ENCODE peak calls at places on chromosomes 11 and 22, in four cellular contexts. One of them, this sample, is unnamed. For H3K27me3, the result is how much of the 10 kb centered on the place peaks cover.

GRCh38 chr11:75966546-75967287 is 151.7 kb downstream of the UVRAG start:
- ATAC-seq in right cardiac atrium: no peak
- ATAC-seq in RWPE2: peak
- ATAC-seq in heart right ventricle: no peak
- ATAC-seq in this sample: no peak

GRCh38 chr11:34028407-34028804 is 23.1 kb upstream of the CAPRIN1 start:
- ATAC-seq in right cardiac atrium: peak
- ATAC-seq in RWPE2: no peak
- ATAC-seq in heart right ventricle: peak
- ATAC-seq in this sample: no peak

GRCh38 chr11:74571062-74571399 is 21.4 kb upstream of the POLD3 start:
- ATAC-seq in right cardiac atrium: no peak
- ATAC-seq in RWPE2: no peak
- ATAC-seq in heart right ventricle: no peak
- ATAC-seq in this sample: no peak

GRCh38 chr22:40400173-40400572 is 29.8 kb downstream of the SGSM3 start:
- ATAC-seq in right cardiac atrium: no peak
- ATAC-seq in RWPE2: no peak
- ATAC-seq in heart right ventricle: no peak
- ATAC-seq in this sample: no peak

GRCh38 chr22:37121887-37122591 is 12.5 kb upstream of the TMPRSS6 start:
- ATAC-seq in right cardiac atrium: peak
- ATAC-seq in RWPE2: peak
- ATAC-seq in heart right ventricle: no peak
- ATAC-seq in this sample: no peak

GRCh38 chr11:102712140-102712539 is 6.6 kb upstream of the MMP27 start:
- ATAC-seq in right cardiac atrium: peak
- ATAC-seq in RWPE2: no peak
- ATAC-seq in heart right ventricle: no peak
- ATAC-seq in this sample: no peak

GRCh38 chr11:19094859-19095258 is 22.1 kb upstream of the ZDHHC13 start:
- ATAC-seq in right cardiac atrium: no peak
- ATAC-seq in RWPE2: no peak
- ATAC-seq in heart right ventricle: no peak
- ATAC-seq in this sample: no peak

GRCh38 chr22:19911540-19912235 is 29.9 kb upstream of the COMT start:
- ATAC-seq in right cardiac atrium: no peak
- ATAC-seq in RWPE2: no peak
- ATAC-seq in heart right ventricle: no peak
- ATAC-seq in this sample: no peak

GRCh38 chr11:62553839-62554361 is 7.3 kb upstream of the AHNAK start:
- ATAC-seq in right cardiac atrium: no peak
- ATAC-seq in RWPE2: peak
- ATAC-seq in heart right ventricle: no peak
- ATAC-seq in this sample: no peak

GRCh38 chr22:48071828-48072227 is 1309.4 kb downstream of the TBC1D22A start:
- ATAC-seq in right cardiac atrium: no peak
- ATAC-seq in RWPE2: no peak
- ATAC-seq in heart right ventricle: no peak
- ATAC-seq in this sample: no peak

GRCh38 chr22:46289244-46289891 is 7.3 kb upstream of the GTSE1 start:
- ATAC-seq in right cardiac atrium: peak
- ATAC-seq in RWPE2: no peak
- ATAC-seq in heart right ventricle: no peak
- ATAC-seq in this sample: no peak

GRCh38 chr11:57353024-57353423 is 14.9 kb downstream of the P2RX3 start:
- ATAC-seq in right cardiac atrium: no peak
- ATAC-seq in RWPE2: no peak
- ATAC-seq in heart right ventricle: no peak
- ATAC-seq in this sample: no peak

GRCh38 chr11:131041331-131042040 is 125.2 kb upstream of the SNX19 start:
- ATAC-seq in right cardiac atrium: no peak
- ATAC-seq in RWPE2: peak
- ATAC-seq in heart right ventricle: no peak
- ATAC-seq in this sample: no peak

GRCh38 chr22:38220653-38221386 is 19.0 kb downstream of the MAFF start:
- ATAC-seq in right cardiac atrium: no peak
- ATAC-seq in RWPE2: no peak
- ATAC-seq in heart right ventricle: no peak
- ATAC-seq in this sample: no peak

GRCh38 chr11:121508449-121508848 is 55.7 kb upstream of the SORL1-AS1 start:
- ATAC-seq in right cardiac atrium: no peak
- ATAC-seq in RWPE2: no peak
- ATAC-seq in heart right ventricle: no peak
- ATAC-seq in this sample: no peak

GRCh38 chr22:41070665-41071331 is 21.6 kb upstream of the EP300 start:
- ATAC-seq in right cardiac atrium: no peak
- ATAC-seq in RWPE2: no peak
- ATAC-seq in heart right ventricle: no peak
- ATAC-seq in this sample: no peak

GRCh38 chr11:16293204-16293681 is 63.1 kb downstream of the SOX6 start:
- ATAC-seq in right cardiac atrium: peak
- ATAC-seq in RWPE2: no peak
- ATAC-seq in heart right ventricle: peak
- ATAC-seq in this sample: no peak

GRCh38 chr11:44324222-44324621 is 14.3 kb upstream of the ALX4 start:
- ATAC-seq in right cardiac atrium: no peak
- ATAC-seq in RWPE2: no peak
- ATAC-seq in heart right ventricle: no peak
- ATAC-seq in this sample: no peak
- H3K27me3 ChIP-seq in right cardiac atrium: under half
- H3K27me3 ChIP-seq in RWPE2: half or more
- H3K27me3 ChIP-seq in heart right ventricle: half or more
- H3K27me3 ChIP-seq in this sample: half or more

GRCh38 chr11:67820079-67820478 is 145.7 kb upstream of the ALDH3B2 start:
- ATAC-seq in right cardiac atrium: no peak
- ATAC-seq in RWPE2: no peak
- ATAC-seq in heart right ventricle: no peak
- ATAC-seq in this sample: no peak
- H3K27me3 ChIP-seq in right cardiac atrium: under half
- H3K27me3 ChIP-seq in RWPE2: under half
- H3K27me3 ChIP-seq in heart right ventricle: under half
- H3K27me3 ChIP-seq in this sample: under half

DNA sequence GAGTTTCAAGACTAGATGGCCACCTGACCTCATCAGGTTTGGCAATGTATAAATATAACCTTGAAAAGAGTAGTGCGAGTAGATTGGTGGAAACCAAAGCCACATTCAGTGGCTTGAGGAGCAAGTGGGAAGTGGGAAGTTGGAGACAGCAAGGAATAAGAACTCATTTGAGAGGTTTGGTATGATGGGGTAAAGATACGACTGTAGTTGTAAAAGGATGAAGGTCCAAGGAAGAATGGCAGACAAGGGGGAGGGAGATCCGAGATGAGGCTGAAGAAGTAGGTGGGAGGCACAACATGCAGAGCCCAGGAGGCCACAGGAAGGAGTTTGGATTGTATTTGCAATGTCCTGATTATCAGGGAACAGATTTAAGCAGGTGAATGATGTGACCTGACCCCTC is 20.8 kb downstream of the RASSF10 start:
- ATAC-seq in right cardiac atrium: no peak
- ATAC-seq in RWPE2: no peak
- ATAC-seq in heart right ventricle: no peak
- ATAC-seq in this sample: no peak
- H3K27me3 ChIP-seq in right cardiac atrium: under half
- H3K27me3 ChIP-seq in RWPE2: under half
- H3K27me3 ChIP-seq in heart right ventricle: under half
- H3K27me3 ChIP-seq in this sample: under half

GRCh38 chr11:72222106-72222891 is 2.3 kb upstream of the INPPL1 start:
- ATAC-seq in right cardiac atrium: no peak
- ATAC-seq in RWPE2: no peak
- ATAC-seq in heart right ventricle: no peak
- ATAC-seq in this sample: no peak
- H3K27me3 ChIP-seq in right cardiac atrium: under half
- H3K27me3 ChIP-seq in RWPE2: under half
- H3K27me3 ChIP-seq in heart right ventricle: under half
- H3K27me3 ChIP-seq in this sample: under half

GRCh38 chr22:26501996-26502395 is 10.3 kb downstream of the TFIP11 start:
- ATAC-seq in right cardiac atrium: no peak
- ATAC-seq in RWPE2: no peak
- ATAC-seq in heart right ventricle: no peak
- ATAC-seq in this sample: no peak
- H3K27me3 ChIP-seq in right cardiac atrium: under half
- H3K27me3 ChIP-seq in RWPE2: under half
- H3K27me3 ChIP-seq in heart right ventricle: under half
- H3K27me3 ChIP-seq in this sample: under half

DNA sequence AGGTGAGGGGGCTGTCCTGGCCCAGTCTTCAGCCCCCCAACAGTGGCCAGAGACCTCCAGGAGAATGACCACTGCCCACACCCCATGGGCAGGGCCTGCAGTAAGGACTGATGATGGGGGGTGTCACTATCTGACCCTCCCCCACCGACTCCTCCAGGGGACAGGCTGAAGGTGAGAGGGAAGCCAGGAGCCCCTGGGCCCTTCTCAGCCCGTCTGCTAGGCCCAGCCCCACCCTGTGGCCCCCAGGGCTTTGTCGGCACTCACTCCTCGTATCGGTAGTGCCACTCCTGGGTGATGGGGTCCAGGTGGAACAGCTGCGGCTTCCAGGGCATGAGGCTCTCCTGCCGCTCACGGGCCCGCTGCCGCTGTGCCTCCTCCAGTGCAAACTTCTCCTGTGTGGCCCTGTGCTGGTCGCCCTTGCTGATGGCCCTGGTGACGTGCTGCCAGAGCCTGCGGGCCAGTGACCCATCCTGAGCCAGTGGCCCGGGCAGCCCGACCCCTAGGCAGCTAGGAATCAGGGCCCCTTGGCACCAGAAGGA is 35.4 kb upstream of the CARS1 start:
- ATAC-seq in right cardiac atrium: no peak
- ATAC-seq in RWPE2: no peak
- ATAC-seq in heart right ventricle: no peak
- ATAC-seq in this sample: no peak
- H3K27me3 ChIP-seq in right cardiac atrium: under half
- H3K27me3 ChIP-seq in RWPE2: under half
- H3K27me3 ChIP-seq in heart right ventricle: under half
- H3K27me3 ChIP-seq in this sample: under half

GRCh38 chr22:44424867-44425351 is 73.1 kb downstream of the RTL6 start:
- ATAC-seq in right cardiac atrium: peak
- ATAC-seq in RWPE2: no peak
- ATAC-seq in heart right ventricle: peak
- ATAC-seq in this sample: no peak

GRCh38 chr22:44426981-44427380 is 71.1 kb downstream of the RTL6 start:
- ATAC-seq in right cardiac atrium: no peak
- ATAC-seq in RWPE2: no peak
- ATAC-seq in heart right ventricle: no peak
- ATAC-seq in this sample: no peak

GRCh38 chr22:44423556-44423955 is 74.5 kb downstream of the RTL6 start:
- ATAC-seq in right cardiac atrium: peak
- ATAC-seq in RWPE2: no peak
- ATAC-seq in heart right ventricle: no peak
- ATAC-seq in this sample: no peak

GRCh38 chr22:44424131-44424711 is 73.8 kb downstream of the RTL6 start:
- ATAC-seq in right cardiac atrium: no peak
- ATAC-seq in RWPE2: no peak
- ATAC-seq in heart right ventricle: no peak
- ATAC-seq in this sample: no peak

DNA sequence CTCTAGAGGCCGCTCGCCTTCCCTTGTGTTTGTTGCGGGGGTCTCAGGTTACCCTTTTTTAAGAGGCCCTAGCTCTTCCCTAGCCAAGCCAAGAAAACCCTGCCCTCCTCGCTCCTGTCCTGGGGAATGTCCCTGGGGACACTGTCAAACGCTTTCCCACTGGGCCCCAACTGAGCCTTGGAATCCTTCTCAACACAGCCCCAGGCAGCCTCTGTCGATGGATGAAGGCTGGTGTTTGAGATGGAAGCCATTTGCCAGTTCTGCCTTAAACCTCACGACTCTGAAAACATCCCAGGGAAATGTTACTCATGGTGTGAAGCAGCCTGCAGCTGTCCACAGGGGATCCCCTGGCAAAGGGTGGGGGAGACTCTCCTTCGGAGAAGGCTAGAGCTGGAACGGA is 72.7 kb downstream of the RTL6 start:
- ATAC-seq in right cardiac atrium: no peak
- ATAC-seq in RWPE2: no peak
- ATAC-seq in heart right ventricle: no peak
- ATAC-seq in this sample: no peak
- H3K27me3 ChIP-seq in right cardiac atrium: under half
- H3K27me3 ChIP-seq in RWPE2: under half
- H3K27me3 ChIP-seq in heart right ventricle: under half
- H3K27me3 ChIP-seq in this sample: under half

DNA sequence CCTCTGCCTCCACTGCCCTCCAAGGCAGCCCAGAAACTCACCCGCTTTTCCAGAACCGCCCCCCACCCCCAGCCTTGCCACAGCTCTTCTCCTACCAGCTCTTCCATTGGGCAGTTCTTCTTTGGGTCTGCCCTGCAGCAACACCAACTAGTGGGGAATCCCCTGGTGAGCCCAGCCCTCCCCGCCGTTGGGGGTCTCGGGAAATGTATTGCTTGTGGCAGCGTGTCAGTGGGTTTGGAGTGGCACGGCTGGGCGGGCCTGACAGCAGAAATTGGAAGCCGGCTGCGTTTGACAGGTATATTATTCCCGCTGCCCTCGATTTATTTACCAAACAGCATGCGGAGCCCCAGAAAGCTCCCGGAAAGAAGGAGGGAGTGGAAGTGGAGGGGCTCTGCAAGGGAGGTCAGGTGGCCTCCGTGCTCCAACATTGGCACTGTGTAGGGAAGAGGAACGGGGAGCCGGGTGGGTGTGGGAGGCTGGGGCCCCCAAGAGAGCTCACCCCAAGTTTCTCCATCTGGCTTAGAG is 65.2 kb upstream of the NECTIN1 start:
- ATAC-seq in right cardiac atrium: no peak
- ATAC-seq in RWPE2: no peak
- ATAC-seq in heart right ventricle: no peak
- ATAC-seq in this sample: no peak
- H3K27me3 ChIP-seq in right cardiac atrium: under half
- H3K27me3 ChIP-seq in RWPE2: under half
- H3K27me3 ChIP-seq in heart right ventricle: under half
- H3K27me3 ChIP-seq in this sample: under half

GRCh38 chr11:64711138-64711943 is 11.7 kb downstream of the NRXN2 start:
- ATAC-seq in right cardiac atrium: peak
- ATAC-seq in RWPE2: no peak
- ATAC-seq in heart right ventricle: no peak
- ATAC-seq in this sample: no peak
- H3K27me3 ChIP-seq in right cardiac atrium: under half
- H3K27me3 ChIP-seq in RWPE2: under half
- H3K27me3 ChIP-seq in heart right ventricle: half or more
- H3K27me3 ChIP-seq in this sample: half or more